ENCODE peak calls at places on chromosomes 3 and 15, in eight cellular contexts. F, A, D, R, B, M, T and Y are unnamed samples.

GRCh38 chr15:66508293-66508883 is 3.3 kb downstream of the ZWILCH start:
- DNase-seq in F (no peak), A (no peak), D (peak; percentile 3), R (no peak), B (no peak), M (no peak), T (no peak), Y (no peak)

GRCh38 chr3:72010044-72010443 is 225.1 kb upstream of the PROK2 start:
- DNase-seq in F (no peak), A (no peak), D (no peak), R (no peak), B (peak; percentile 10), M (no peak), T (no peak), Y (no peak)

GRCh38 chr3:190319660-190320059 is 2.6 kb downstream of the CLDN1 start:
- DNase-seq in F (no peak), A (no peak), D (no peak), R (no peak), B (peak; percentile 30), M (no peak), T (no peak), Y (no peak)

GRCh38 chr3:34008191-34008590 is 209.8 kb downstream of the PDCD6IP start:
- DNase-seq in F (no peak), A (no peak), D (no peak), R (no peak), B (peak; percentile 15), M (no peak), T (no peak), Y (no peak)

GRCh38 chr3:16385151-16385550 is 120.1 kb downstream of the OXNAD1 start:
- DNase-seq in F (no peak), A (no peak), D (no peak), R (no peak), B (no peak), M (no peak), T (no peak), Y (no peak)

GRCh38 chr3:71725279-71725991 is at the start of gene EIF4E3:
- DNase-seq in F (no peak), A (peak; percentile 81), D (peak; percentile 12), R (peak; percentile 25), B (peak; percentile 49), M (no peak), T (no peak), Y (peak; percentile 21)

GRCh38 chr3:165254812-165255211 is 58.6 kb upstream of the SLITRK3 start:
- DNase-seq in F (no peak), A (no peak), D (no peak), R (no peak), B (peak; percentile 83), M (no peak), T (no peak), Y (no peak)

GRCh38 chr3:187968883-187969580 is 184.9 kb upstream of the LPP start:
- DNase-seq in F (no peak), A (peak; percentile 70), D (no peak), R (no peak), B (peak; percentile 76), M (no peak), T (no peak), Y (no peak)

GRCh38 chr3:143482106-143483088 is 362.8 kb downstream of the CHST2 start:
- DNase-seq in F (no peak), A (peak; percentile 38), D (no peak), R (peak; percentile 64), B (no peak), M (no peak), T (no peak), Y (no peak)

GRCh38 chr3:169578381-169578780 is 85.1 kb downstream of the MECOM start:
- DNase-seq in F (no peak), A (no peak), D (no peak), R (no peak), B (no peak), M (no peak), T (no peak), Y (no peak)

GRCh38 chr3:69761896-69762789 is 22.9 kb downstream of the MITF start:
- DNase-seq in F (no peak), A (peak; percentile 42), D (no peak), R (no peak), B (peak; percentile 85), M (no peak), T (peak; percentile 72), Y (no peak)

GRCh38 chr3:158642005-158642404 is 2.3 kb upstream of the GFM1 start:
- DNase-seq in F (no peak), A (no peak), D (no peak), R (no peak), B (no peak), M (no peak), T (no peak), Y (no peak)

GRCh38 chr3:57949779-57950618 is 58.2 kb upstream of the FLNB start:
- DNase-seq in F (no peak), A (peak; percentile 50), D (no peak), R (no peak), B (peak; percentile 50), M (no peak), T (no peak), Y (no peak)

GRCh38 chr15:42045211-42045615 is 24.4 kb upstream of the PLA2G4E start:
- DNase-seq in F (no peak), A (no peak), D (no peak), R (no peak), B (no peak), M (no peak), T (no peak), Y (no peak)

GRCh38 chr3:185658504-185658912 is 72.4 kb downstream of the SENP2 start:
- DNase-seq in F (no peak), A (peak; percentile 96), D (no peak), R (peak; percentile 90), B (peak; percentile 98), M (no peak), T (peak; percentile 99), Y (no peak)

GRCh38 chr15:81314378-81314777 is 9.6 kb downstream of the STARD5 start:
- DNase-seq in F (no peak), A (no peak), D (no peak), R (no peak), B (no peak), M (no peak), T (no peak), Y (no peak)

GRCh38 chr3:194104041-194104751 is 31.8 kb upstream of the HES1 start:
- DNase-seq in F (no peak), A (no peak), D (no peak), R (no peak), B (no peak), M (no peak), T (no peak), Y (no peak)

GRCh38 chr15:66931768-66932633 is 133.4 kb upstream of the SMAD3 start:
- DNase-seq in F (no peak), A (peak; percentile 58), D (no peak), R (peak; percentile 41), B (peak; percentile 79), M (no peak), T (no peak), Y (no peak)

GRCh38 chr3:164007764-164008163 is 1070.5 kb downstream of the SI start:
- DNase-seq in F (no peak), A (no peak), D (no peak), R (no peak), B (no peak), M (no peak), T (no peak), Y (no peak)

GRCh38 chr15:67135494-67135893 is 70.1 kb downstream of the SMAD3 start:
- DNase-seq in F (no peak), A (peak; percentile 57), D (no peak), R (no peak), B (peak; percentile 33), M (no peak), T (no peak), Y (no peak)

GRCh38 chr15:81407679-81408078 is 33.7 kb upstream of the TMC3 start:
- DNase-seq in F (no peak), A (no peak), D (no peak), R (no peak), B (no peak), M (no peak), T (no peak), Y (no peak)

GRCh38 chr3:44074181-44074580 is 167.5 kb upstream of the TOPAZ1 start:
- DNase-seq in F (no peak), A (no peak), D (no peak), R (no peak), B (peak; percentile 51), M (no peak), T (no peak), Y (no peak)

GRCh38 chr15:50996641-50997040 is 88.2 kb downstream of the AP4E1 start:
- DNase-seq in F (no peak), A (peak; percentile 66), D (no peak), R (no peak), B (peak; percentile 51), M (no peak), T (no peak), Y (no peak)

GRCh38 chr15:85453144-85453872 is 72.9 kb downstream of the AKAP13 start:
- DNase-seq in F (no peak), A (no peak), D (no peak), R (no peak), B (no peak), M (no peak), T (no peak), Y (no peak)

GRCh38 chr15:63190993-63191392 is 1.6 kb downstream of the RAB8B start:
- DNase-seq in F (no peak), A (no peak), D (no peak), R (no peak), B (no peak), M (no peak), T (no peak), Y (no peak)

GRCh38 chr15:80180468-80180867 is 27.7 kb downstream of the FAH start:
- DNase-seq in F (no peak), A (no peak), D (no peak), R (no peak), B (no peak), M (no peak), T (no peak), Y (no peak)

GRCh38 chr3:106530367-106530766 is 661.6 kb upstream of the CBLB start:
- DNase-seq in F (no peak), A (no peak), D (no peak), R (no peak), B (no peak), M (no peak), T (no peak), Y (no peak)

GRCh38 chr3:115784739-115785571 is 161.6 kb downstream of the GAP43 start:
- DNase-seq in F (no peak), A (peak; percentile 73), D (no peak), R (peak; percentile 94), B (peak; percentile 58), M (no peak), T (peak; percentile 52), Y (no peak)

GRCh38 chr3:189914799-189915198 is 205.9 kb downstream of the P3H2 start:
- DNase-seq in F (no peak), A (peak; percentile 85), D (no peak), R (peak; percentile 54), B (peak; percentile 94), M (no peak), T (peak; percentile 88), Y (no peak)

GRCh38 chr3:105801397-105801796 is 67.4 kb downstream of the CBLB start:
- DNase-seq in F (no peak), A (no peak), D (no peak), R (no peak), B (no peak), M (no peak), T (no peak), Y (no peak)

GRCh38 chr3:73144276-73144675 is 82.8 kb downstream of the EBLN2 start:
- DNase-seq in F (no peak), A (no peak), D (no peak), R (no peak), B (no peak), M (no peak), T (no peak), Y (no peak)

GRCh38 chr15:48577495-48577894 is 68.0 kb downstream of the FBN1 start:
- DNase-seq in F (no peak), A (no peak), D (no peak), R (no peak), B (no peak), M (no peak), T (no peak), Y (no peak)

GRCh38 chr15:45253330-45253729 is 1.3 kb downstream of the SLC28A2 start:
- DNase-seq in F (no peak), A (no peak), D (no peak), R (no peak), B (peak; percentile 31), M (no peak), T (no peak), Y (no peak)

GRCh38 chr3:106957021-106957420 is 420.2 kb upstream of the CCDC54 start:
- DNase-seq in F (no peak), A (no peak), D (no peak), R (no peak), B (no peak), M (no peak), T (peak; percentile 27), Y (no peak)